ENCODE peak calls at places on chromosome 19, in five cellular contexts. One of them, this sample, is unnamed.

GRCh38 chr19:48634424-48635262 is 2.5 kb downstream of the DBP start:
- DNase-seq in memory B cell: peak; percentile 73
- DNase-seq in A549: peak; percentile 91
- DNase-seq in NCI-H1436: peak; percentile 99
- DNase-seq in stimulated activated CD4-positive, alpha-beta T cell treated with anti-CD3 and anti-CD28 coated beads, Interleukin-4, amount 100 ng/mL, for 1 hour: peak; percentile 94
- DNase-seq in this sample: peak; percentile 96

GRCh38 chr19:1999856-2000515 is 15.5 kb downstream of the BTBD2 start:
- DNase-seq in memory B cell: no peak
- DNase-seq in A549: no peak
- DNase-seq in NCI-H1436: no peak
- DNase-seq in stimulated activated CD4-positive, alpha-beta T cell treated with anti-CD3 and anti-CD28 coated beads, Interleukin-4, amount 100 ng/mL, for 1 hour: no peak
- DNase-seq in this sample: no peak

GRCh38 chr19:40687525-40688016 is 2.9 kb downstream of the NUMBL start:
- DNase-seq in memory B cell: peak; percentile 76
- DNase-seq in A549: no peak
- DNase-seq in NCI-H1436: no peak
- DNase-seq in stimulated activated CD4-positive, alpha-beta T cell treated with anti-CD3 and anti-CD28 coated beads, Interleukin-4, amount 100 ng/mL, for 1 hour: no peak
- DNase-seq in this sample: no peak

GRCh38 chr19:27901078-27901477 is 1311.9 kb downstream of the UQCRFS1 start:
- DNase-seq in memory B cell: no peak
- DNase-seq in A549: no peak
- DNase-seq in NCI-H1436: no peak
- DNase-seq in stimulated activated CD4-positive, alpha-beta T cell treated with anti-CD3 and anti-CD28 coated beads, Interleukin-4, amount 100 ng/mL, for 1 hour: no peak
- DNase-seq in this sample: no peak

GRCh38 chr19:33654840-33655508 is 33.2 kb downstream of the CHST8 start:
- DNase-seq in memory B cell: no peak
- DNase-seq in A549: no peak
- DNase-seq in NCI-H1436: no peak
- DNase-seq in stimulated activated CD4-positive, alpha-beta T cell treated with anti-CD3 and anti-CD28 coated beads, Interleukin-4, amount 100 ng/mL, for 1 hour: no peak
- DNase-seq in this sample: no peak

GRCh38 chr19:14450168-14450874 is 17.2 kb downstream of the PKN1 start:
- DNase-seq in memory B cell: no peak
- DNase-seq in A549: peak; percentile 56
- DNase-seq in NCI-H1436: peak; percentile 21
- DNase-seq in stimulated activated CD4-positive, alpha-beta T cell treated with anti-CD3 and anti-CD28 coated beads, Interleukin-4, amount 100 ng/mL, for 1 hour: peak; percentile 67
- DNase-seq in this sample: no peak

GRCh38 chr19:29480507-29480906 is 45.3 kb upstream of the VSTM2B start:
- DNase-seq in memory B cell: no peak
- DNase-seq in A549: no peak
- DNase-seq in NCI-H1436: no peak
- DNase-seq in stimulated activated CD4-positive, alpha-beta T cell treated with anti-CD3 and anti-CD28 coated beads, Interleukin-4, amount 100 ng/mL, for 1 hour: no peak
- DNase-seq in this sample: no peak

GRCh38 chr19:33301011-33301899 is 1.1 kb downstream of the CEBPA start:
- DNase-seq in memory B cell: no peak
- DNase-seq in A549: no peak
- DNase-seq in NCI-H1436: no peak
- DNase-seq in stimulated activated CD4-positive, alpha-beta T cell treated with anti-CD3 and anti-CD28 coated beads, Interleukin-4, amount 100 ng/mL, for 1 hour: no peak
- DNase-seq in this sample: no peak

GRCh38 chr19:4636151-4636717 is 3.1 kb upstream of the TNFAIP8L1 start:
- DNase-seq in memory B cell: peak; percentile 91
- DNase-seq in A549: peak; percentile 65
- DNase-seq in NCI-H1436: peak; percentile 66
- DNase-seq in stimulated activated CD4-positive, alpha-beta T cell treated with anti-CD3 and anti-CD28 coated beads, Interleukin-4, amount 100 ng/mL, for 1 hour: peak; percentile 80
- DNase-seq in this sample: peak; percentile 89

GRCh38 chr19:55113570-55114039 is 3.8 kb downstream of the PPP1R12C start:
- DNase-seq in memory B cell: no peak
- DNase-seq in A549: peak; percentile 56
- DNase-seq in NCI-H1436: no peak
- DNase-seq in stimulated activated CD4-positive, alpha-beta T cell treated with anti-CD3 and anti-CD28 coated beads, Interleukin-4, amount 100 ng/mL, for 1 hour: no peak
- DNase-seq in this sample: peak; percentile 35

GRCh38 chr19:1311543-1312091 is 25.9 kb downstream of the EFNA2 start:
- DNase-seq in memory B cell: no peak
- DNase-seq in A549: no peak
- DNase-seq in NCI-H1436: no peak
- DNase-seq in stimulated activated CD4-positive, alpha-beta T cell treated with anti-CD3 and anti-CD28 coated beads, Interleukin-4, amount 100 ng/mL, for 1 hour: no peak
- DNase-seq in this sample: no peak

GRCh38 chr19:44745386-44745831 is 3.1 kb upstream of the BCL3 start:
- DNase-seq in memory B cell: no peak
- DNase-seq in A549: peak; percentile 80
- DNase-seq in NCI-H1436: no peak
- DNase-seq in stimulated activated CD4-positive, alpha-beta T cell treated with anti-CD3 and anti-CD28 coated beads, Interleukin-4, amount 100 ng/mL, for 1 hour: no peak
- DNase-seq in this sample: no peak

GRCh38 chr19:3543150-3544053 is 4.4 kb downstream of the TEKTIP1 start:
- DNase-seq in memory B cell: no peak
- DNase-seq in A549: no peak
- DNase-seq in NCI-H1436: no peak
- DNase-seq in stimulated activated CD4-positive, alpha-beta T cell treated with anti-CD3 and anti-CD28 coated beads, Interleukin-4, amount 100 ng/mL, for 1 hour: no peak
- DNase-seq in this sample: no peak

GRCh38 chr19:44680536-44680935 is 9.3 kb downstream of the CEACAM19 start:
- DNase-seq in memory B cell: no peak
- DNase-seq in A549: no peak
- DNase-seq in NCI-H1436: no peak
- DNase-seq in stimulated activated CD4-positive, alpha-beta T cell treated with anti-CD3 and anti-CD28 coated beads, Interleukin-4, amount 100 ng/mL, for 1 hour: no peak
- DNase-seq in this sample: no peak